ENCODE peak calls at places on chromosomes 3 and 15, in five cellular contexts. One of them, this sample, is unnamed.

GRCh38 chr3:190027116-190027515 is 93.6 kb downstream of the P3H2 start:
- DNase-seq in endodermal cell: no peak
- DNase-seq in neural progenitor cell: no peak
- DNase-seq in tibial artery: no peak
- DNase-seq in Calu3: no peak
- DNase-seq in this sample: no peak

GRCh38 chr3:170078620-170079281 is 41.0 kb downstream of the GPR160 start:
- DNase-seq in endodermal cell: peak
- DNase-seq in neural progenitor cell: peak
- DNase-seq in tibial artery: no peak
- DNase-seq in Calu3: no peak
- DNase-seq in this sample: no peak

GRCh38 chr3:187902041-187902471 is 156.8 kb upstream of the BCL6 start:
- DNase-seq in endodermal cell: no peak
- DNase-seq in neural progenitor cell: no peak
- DNase-seq in tibial artery: no peak
- DNase-seq in Calu3: no peak
- DNase-seq in this sample: no peak

GRCh38 chr3:39013921-39014509 is 37.7 kb downstream of the SCN11A start:
- DNase-seq in endodermal cell: no peak
- DNase-seq in neural progenitor cell: no peak
- DNase-seq in tibial artery: no peak
- DNase-seq in Calu3: no peak
- DNase-seq in this sample: no peak

GRCh38 chr3:194741916-194742315 is 56.2 kb downstream of the FAM43A start:
- DNase-seq in endodermal cell: no peak
- DNase-seq in neural progenitor cell: no peak
- DNase-seq in tibial artery: no peak
- DNase-seq in Calu3: no peak
- DNase-seq in this sample: no peak

GRCh38 chr3:55801068-55801467 is 314.0 kb upstream of the WNT5A start:
- DNase-seq in endodermal cell: no peak
- DNase-seq in neural progenitor cell: no peak
- DNase-seq in tibial artery: no peak
- DNase-seq in Calu3: no peak
- DNase-seq in this sample: no peak

GRCh38 chr3:3170998-3171397 is 8.5 kb downstream of the CRBN start:
- DNase-seq in endodermal cell: no peak
- DNase-seq in neural progenitor cell: peak
- DNase-seq in tibial artery: no peak
- DNase-seq in Calu3: no peak
- DNase-seq in this sample: no peak

GRCh38 chr15:56032366-56032765 is 39.0 kb upstream of the NEDD4 start:
- DNase-seq in endodermal cell: no peak
- DNase-seq in neural progenitor cell: no peak
- DNase-seq in tibial artery: no peak
- DNase-seq in Calu3: no peak
- DNase-seq in this sample: no peak

GRCh38 chr3:134186391-134186790 is 64.3 kb downstream of the RYK start:
- DNase-seq in endodermal cell: no peak
- DNase-seq in neural progenitor cell: no peak
- DNase-seq in tibial artery: no peak
- DNase-seq in Calu3: no peak
- DNase-seq in this sample: no peak

GRCh38 chr15:59532770-59533379 is 78.7 kb upstream of the GCNT3 start:
- DNase-seq in endodermal cell: peak
- DNase-seq in neural progenitor cell: peak
- DNase-seq in tibial artery: no peak
- DNase-seq in Calu3: peak
- DNase-seq in this sample: no peak

GRCh38 chr3:141249041-141249440 is 17.4 kb downstream of the PXYLP1 start:
- DNase-seq in endodermal cell: peak
- DNase-seq in neural progenitor cell: no peak
- DNase-seq in tibial artery: no peak
- DNase-seq in Calu3: no peak
- DNase-seq in this sample: no peak

GRCh38 chr3:106007512-106007911 is 138.7 kb upstream of the CBLB start:
- DNase-seq in endodermal cell: peak
- DNase-seq in neural progenitor cell: no peak
- DNase-seq in tibial artery: no peak
- DNase-seq in Calu3: no peak
- DNase-seq in this sample: no peak

GRCh38 chr15:65110676-65111292 is 4.2 kb downstream of the UBAP1L start:
- DNase-seq in endodermal cell: peak
- DNase-seq in neural progenitor cell: peak
- DNase-seq in tibial artery: peak
- DNase-seq in Calu3: no peak
- DNase-seq in this sample: no peak

GRCh38 chr3:29537889-29538609 is 257.2 kb downstream of the RBMS3 start:
- DNase-seq in endodermal cell: no peak
- DNase-seq in neural progenitor cell: no peak
- DNase-seq in tibial artery: no peak
- DNase-seq in Calu3: no peak
- DNase-seq in this sample: no peak

GRCh38 chr3:82080261-82080660 is 318.8 kb upstream of the GBE1 start:
- DNase-seq in endodermal cell: no peak
- DNase-seq in neural progenitor cell: no peak
- DNase-seq in tibial artery: no peak
- DNase-seq in Calu3: no peak
- DNase-seq in this sample: no peak

GRCh38 chr15:95449229-95449628 is 881.3 kb upstream of the NR2F2 start:
- DNase-seq in endodermal cell: no peak
- DNase-seq in neural progenitor cell: no peak
- DNase-seq in tibial artery: no peak
- DNase-seq in Calu3: no peak
- DNase-seq in this sample: no peak

GRCh38 chr15:92880796-92881569 is 19.1 kb upstream of the CHD2 start:
- DNase-seq in endodermal cell: no peak
- DNase-seq in neural progenitor cell: peak
- DNase-seq in tibial artery: no peak
- DNase-seq in Calu3: no peak
- DNase-seq in this sample: no peak

GRCh38 chr15:52124270-52124878 is 11.8 kb upstream of the BCL2L10 start:
- DNase-seq in endodermal cell: no peak
- DNase-seq in neural progenitor cell: no peak
- DNase-seq in tibial artery: no peak
- DNase-seq in Calu3: no peak
- DNase-seq in this sample: no peak

GRCh38 chr3:57998366-57999283 is 9.6 kb upstream of the FLNB start:
- DNase-seq in endodermal cell: no peak
- DNase-seq in neural progenitor cell: no peak
- DNase-seq in tibial artery: no peak
- DNase-seq in Calu3: peak
- DNase-seq in this sample: no peak

GRCh38 chr15:57457726-57458125 is 81.4 kb downstream of the CGNL1 start:
- DNase-seq in endodermal cell: no peak
- DNase-seq in neural progenitor cell: no peak
- DNase-seq in tibial artery: no peak
- DNase-seq in Calu3: no peak
- DNase-seq in this sample: no peak

GRCh38 chr15:42724276-42724675 is 12.7 kb downstream of the CDAN1 start:
- DNase-seq in endodermal cell: no peak
- DNase-seq in neural progenitor cell: no peak
- DNase-seq in tibial artery: no peak
- DNase-seq in Calu3: no peak
- DNase-seq in this sample: no peak

GRCh38 chr3:82940124-82940523 is 1178.7 kb upstream of the GBE1 start:
- DNase-seq in endodermal cell: no peak
- DNase-seq in neural progenitor cell: no peak
- DNase-seq in tibial artery: peak
- DNase-seq in Calu3: no peak
- DNase-seq in this sample: no peak

GRCh38 chr3:119731545-119732343 is 28.9 kb downstream of the CFAP91 start:
- DNase-seq in endodermal cell: no peak
- DNase-seq in neural progenitor cell: peak
- DNase-seq in tibial artery: no peak
- DNase-seq in Calu3: no peak
- DNase-seq in this sample: no peak

GRCh38 chr3:47421741-47422649 is 41.2 kb downstream of the PTPN23 start:
- DNase-seq in endodermal cell: peak
- DNase-seq in neural progenitor cell: no peak
- DNase-seq in tibial artery: no peak
- DNase-seq in Calu3: peak
- DNase-seq in this sample: no peak
- TF ChIP-seq CTCF in endodermal cell: peak
- TF ChIP-seq CTCF in neural progenitor cell: no peak
- TF ChIP-seq CTCF in tibial artery: no peak
- TF ChIP-seq CTCF in Calu3: no peak
- TF ChIP-seq CTCF in this sample: no peak

GRCh38 chr3:113533534-113533892 is 1.2 kb downstream of the SIDT1 start:
- DNase-seq in endodermal cell: no peak
- DNase-seq in neural progenitor cell: no peak
- DNase-seq in tibial artery: no peak
- DNase-seq in Calu3: no peak
- DNase-seq in this sample: no peak

GRCh38 chr3:113536627-113537101 is 4.3 kb downstream of the SIDT1 start:
- DNase-seq in endodermal cell: no peak
- DNase-seq in neural progenitor cell: no peak
- DNase-seq in tibial artery: no peak
- DNase-seq in Calu3: peak
- DNase-seq in this sample: no peak

GRCh38 chr3:113537155-113537554 is 4.8 kb downstream of the SIDT1 start:
- DNase-seq in endodermal cell: no peak
- DNase-seq in neural progenitor cell: no peak
- DNase-seq in tibial artery: no peak
- DNase-seq in Calu3: no peak
- DNase-seq in this sample: no peak

GRCh38 chr3:113534365-113534764 is 2.0 kb downstream of the SIDT1 start:
- DNase-seq in endodermal cell: no peak
- DNase-seq in neural progenitor cell: no peak
- DNase-seq in tibial artery: no peak
- DNase-seq in Calu3: no peak
- DNase-seq in this sample: no peak

GRCh38 chr3:113535898-113536297 is 3.5 kb downstream of the SIDT1 start:
- DNase-seq in endodermal cell: peak
- DNase-seq in neural progenitor cell: peak
- DNase-seq in tibial artery: no peak
- DNase-seq in Calu3: no peak
- DNase-seq in this sample: no peak
- TF ChIP-seq CTCF in endodermal cell: peak
- TF ChIP-seq CTCF in neural progenitor cell: peak
- TF ChIP-seq CTCF in tibial artery: no peak
- TF ChIP-seq CTCF in Calu3: no peak
- TF ChIP-seq CTCF in this sample: no peak

GRCh38 chr3:4718179-4718736 is 225.1 kb downstream of the ITPR1 start:
- DNase-seq in endodermal cell: no peak
- DNase-seq in neural progenitor cell: no peak
- DNase-seq in tibial artery: no peak
- DNase-seq in Calu3: no peak
- DNase-seq in this sample: no peak

GRCh38 chr3:4722103-4722502 is 229.0 kb downstream of the ITPR1 start:
- DNase-seq in endodermal cell: no peak
- DNase-seq in neural progenitor cell: no peak
- DNase-seq in tibial artery: no peak
- DNase-seq in Calu3: peak
- DNase-seq in this sample: peak

GRCh38 chr3:4719011-4719649 is 226.0 kb downstream of the ITPR1 start:
- DNase-seq in endodermal cell: peak
- DNase-seq in neural progenitor cell: peak
- DNase-seq in tibial artery: no peak
- DNase-seq in Calu3: no peak
- DNase-seq in this sample: no peak

GRCh38 chr3:4721511-4721911 is 228.4 kb downstream of the ITPR1 start:
- DNase-seq in endodermal cell: no peak
- DNase-seq in neural progenitor cell: no peak
- DNase-seq in tibial artery: no peak
- DNase-seq in Calu3: no peak
- DNase-seq in this sample: no peak

GRCh38 chr3:4720316-4721075 is 227.3 kb downstream of the ITPR1 start:
- DNase-seq in endodermal cell: peak
- DNase-seq in neural progenitor cell: peak
- DNase-seq in tibial artery: peak
- DNase-seq in Calu3: peak
- DNase-seq in this sample: peak
- TF ChIP-seq CTCF in endodermal cell: peak
- TF ChIP-seq CTCF in neural progenitor cell: peak
- TF ChIP-seq CTCF in tibial artery: peak
- TF ChIP-seq CTCF in Calu3: peak
- TF ChIP-seq CTCF in this sample: no peak

DNA sequence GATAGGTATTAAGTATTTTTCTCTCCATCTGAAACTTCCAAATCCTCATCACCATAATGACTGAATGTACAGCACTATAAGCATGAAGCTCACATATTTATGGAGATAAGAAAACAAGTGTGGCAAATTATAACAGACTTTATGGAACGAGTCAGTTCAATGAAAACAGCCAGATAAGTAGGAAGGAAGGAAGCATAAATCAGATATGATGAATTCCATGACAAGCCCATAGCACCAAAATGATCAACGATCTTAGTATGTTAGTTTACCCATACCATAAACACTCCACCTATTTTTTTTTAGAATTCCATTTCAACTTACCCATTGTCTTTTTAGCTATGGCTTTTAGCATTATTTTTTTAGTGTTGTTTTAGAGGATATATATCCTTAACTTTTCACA is 169.5 kb downstream of the TNIK start:
- DNase-seq in endodermal cell: no peak
- DNase-seq in neural progenitor cell: no peak
- DNase-seq in tibial artery: no peak
- DNase-seq in Calu3: no peak
- DNase-seq in this sample: no peak
- TF ChIP-seq CTCF in endodermal cell: no peak
- TF ChIP-seq CTCF in neural progenitor cell: no peak
- TF ChIP-seq CTCF in tibial artery: no peak
- TF ChIP-seq CTCF in Calu3: no peak
- TF ChIP-seq CTCF in this sample: no peak